ENCODE peak calls at places on chromosome 5, in six cellular contexts. One of them, this sample, is unnamed.

GRCh38 chr5:168042284-168043080 is 249.0 kb upstream of the WWC1 start:
- DNase-seq in astrocyte: peak; percentile 61
- DNase-seq in colonic mucosa: no peak
- DNase-seq in A549: no peak
- DNase-seq in spleen: no peak
- DNase-seq in IMR-90: no peak
- DNase-seq in this sample: no peak

GRCh38 chr5:54212331-54212730 is 98.0 kb downstream of the ARL15 start:
- DNase-seq in astrocyte: no peak
- DNase-seq in colonic mucosa: no peak
- DNase-seq in A549: no peak
- DNase-seq in spleen: no peak
- DNase-seq in IMR-90: no peak
- DNase-seq in this sample: no peak

GRCh38 chr5:116575635-116576042 is 1.0 kb upstream of the SEMA6A start:
- DNase-seq in astrocyte: no peak
- DNase-seq in colonic mucosa: peak; percentile 49
- DNase-seq in A549: no peak
- DNase-seq in spleen: peak; percentile 78
- DNase-seq in IMR-90: no peak
- DNase-seq in this sample: no peak

GRCh38 chr5:140737486-140737885 is 37.2 kb downstream of the ZMAT2 start:
- DNase-seq in astrocyte: no peak
- DNase-seq in colonic mucosa: no peak
- DNase-seq in A549: no peak
- DNase-seq in spleen: no peak
- DNase-seq in IMR-90: no peak
- DNase-seq in this sample: no peak

GRCh38 chr5:168468836-168469235 is 17.4 kb upstream of the RARS1 start:
- DNase-seq in astrocyte: peak; percentile 89
- DNase-seq in colonic mucosa: no peak
- DNase-seq in A549: no peak
- DNase-seq in spleen: no peak
- DNase-seq in IMR-90: peak; percentile 93
- DNase-seq in this sample: no peak

GRCh38 chr5:179439181-179439990 is 94.1 kb upstream of the ADAMTS2 start:
- DNase-seq in astrocyte: no peak
- DNase-seq in colonic mucosa: no peak
- DNase-seq in A549: no peak
- DNase-seq in spleen: no peak
- DNase-seq in IMR-90: no peak
- DNase-seq in this sample: no peak

GRCh38 chr5:96288845-96289185 is 144.2 kb downstream of the PCSK1 start:
- DNase-seq in astrocyte: no peak
- DNase-seq in colonic mucosa: no peak
- DNase-seq in A549: no peak
- DNase-seq in spleen: no peak
- DNase-seq in IMR-90: peak; percentile 80
- DNase-seq in this sample: no peak

GRCh38 chr5:138490648-138491283 is 25.5 kb downstream of the EGR1 start:
- DNase-seq in astrocyte: no peak
- DNase-seq in colonic mucosa: no peak
- DNase-seq in A549: no peak
- DNase-seq in spleen: no peak
- DNase-seq in IMR-90: no peak
- DNase-seq in this sample: no peak

GRCh38 chr5:141960018-141960417 is 2.0 kb upstream of the PCDH12 start:
- DNase-seq in astrocyte: no peak
- DNase-seq in colonic mucosa: no peak
- DNase-seq in A549: no peak
- DNase-seq in spleen: peak; percentile 84
- DNase-seq in IMR-90: no peak
- DNase-seq in this sample: no peak

GRCh38 chr5:147610798-147611197 is 100.9 kb upstream of the DPYSL3 start:
- DNase-seq in astrocyte: no peak
- DNase-seq in colonic mucosa: no peak
- DNase-seq in A549: no peak
- DNase-seq in spleen: no peak
- DNase-seq in IMR-90: no peak
- DNase-seq in this sample: no peak

GRCh38 chr5:79448336-79448735 is 65.6 kb downstream of the HOMER1 start:
- DNase-seq in astrocyte: peak; percentile 78
- DNase-seq in colonic mucosa: no peak
- DNase-seq in A549: no peak
- DNase-seq in spleen: no peak
- DNase-seq in IMR-90: peak; percentile 73
- DNase-seq in this sample: no peak

GRCh38 chr5:66442951-66443445 is 153.2 kb upstream of the MAST4 start:
- DNase-seq in astrocyte: peak; percentile 84
- DNase-seq in colonic mucosa: no peak
- DNase-seq in A549: no peak
- DNase-seq in spleen: no peak
- DNase-seq in IMR-90: no peak
- DNase-seq in this sample: no peak

GRCh38 chr5:53008751-53009150 is 19.6 kb downstream of the ITGA2 start:
- DNase-seq in astrocyte: no peak
- DNase-seq in colonic mucosa: no peak
- DNase-seq in A549: peak; percentile 25
- DNase-seq in spleen: no peak
- DNase-seq in IMR-90: peak; percentile 84
- DNase-seq in this sample: no peak

GRCh38 chr5:107858788-107859187 is 188.1 kb upstream of the EFNA5 start:
- DNase-seq in astrocyte: no peak
- DNase-seq in colonic mucosa: no peak
- DNase-seq in A549: no peak
- DNase-seq in spleen: no peak
- DNase-seq in IMR-90: no peak
- DNase-seq in this sample: no peak

GRCh38 chr5:142175461-142176142 is 67.0 kb downstream of the NDFIP1 start:
- DNase-seq in astrocyte: no peak
- DNase-seq in colonic mucosa: no peak
- DNase-seq in A549: no peak
- DNase-seq in spleen: peak; percentile 56
- DNase-seq in IMR-90: no peak
- DNase-seq in this sample: peak; percentile 48

GRCh38 chr5:156394642-156395393 is 67.9 kb downstream of the SGCD start:
- DNase-seq in astrocyte: no peak
- DNase-seq in colonic mucosa: no peak
- DNase-seq in A549: no peak
- DNase-seq in spleen: no peak
- DNase-seq in IMR-90: peak; percentile 33
- DNase-seq in this sample: no peak

GRCh38 chr5:96142786-96143434 is 181.3 kb upstream of the ELL2 start:
- DNase-seq in astrocyte: peak; percentile 39
- DNase-seq in colonic mucosa: no peak
- DNase-seq in A549: no peak
- DNase-seq in spleen: no peak
- DNase-seq in IMR-90: peak; percentile 69
- DNase-seq in this sample: no peak

GRCh38 chr5:31232273-31232888 is 38.9 kb downstream of the CDH6 start:
- DNase-seq in astrocyte: peak; percentile 44
- DNase-seq in colonic mucosa: peak; percentile 22
- DNase-seq in A549: peak; percentile 49
- DNase-seq in spleen: no peak
- DNase-seq in IMR-90: peak; percentile 74
- DNase-seq in this sample: no peak

GRCh38 chr5:161284445-161284844 is 262.1 kb downstream of the GABRB2 start:
- DNase-seq in astrocyte: no peak
- DNase-seq in colonic mucosa: no peak
- DNase-seq in A549: no peak
- DNase-seq in spleen: no peak
- DNase-seq in IMR-90: no peak
- DNase-seq in this sample: no peak
- H3K4me1 ChIP-seq in astrocyte: no peaks in the 10 kb centered on the region
- H3K4me1 ChIP-seq in colonic mucosa: no peaks in the 10 kb centered on the region
- H3K4me1 ChIP-seq in A549: no peaks in the 10 kb centered on the region
- H3K4me1 ChIP-seq in spleen: no peaks in the 10 kb centered on the region
- H3K4me1 ChIP-seq in IMR-90: no peaks in the 10 kb centered on the region
- H3K4me1 ChIP-seq in this sample: no peaks in the 10 kb centered on the region

DNA sequence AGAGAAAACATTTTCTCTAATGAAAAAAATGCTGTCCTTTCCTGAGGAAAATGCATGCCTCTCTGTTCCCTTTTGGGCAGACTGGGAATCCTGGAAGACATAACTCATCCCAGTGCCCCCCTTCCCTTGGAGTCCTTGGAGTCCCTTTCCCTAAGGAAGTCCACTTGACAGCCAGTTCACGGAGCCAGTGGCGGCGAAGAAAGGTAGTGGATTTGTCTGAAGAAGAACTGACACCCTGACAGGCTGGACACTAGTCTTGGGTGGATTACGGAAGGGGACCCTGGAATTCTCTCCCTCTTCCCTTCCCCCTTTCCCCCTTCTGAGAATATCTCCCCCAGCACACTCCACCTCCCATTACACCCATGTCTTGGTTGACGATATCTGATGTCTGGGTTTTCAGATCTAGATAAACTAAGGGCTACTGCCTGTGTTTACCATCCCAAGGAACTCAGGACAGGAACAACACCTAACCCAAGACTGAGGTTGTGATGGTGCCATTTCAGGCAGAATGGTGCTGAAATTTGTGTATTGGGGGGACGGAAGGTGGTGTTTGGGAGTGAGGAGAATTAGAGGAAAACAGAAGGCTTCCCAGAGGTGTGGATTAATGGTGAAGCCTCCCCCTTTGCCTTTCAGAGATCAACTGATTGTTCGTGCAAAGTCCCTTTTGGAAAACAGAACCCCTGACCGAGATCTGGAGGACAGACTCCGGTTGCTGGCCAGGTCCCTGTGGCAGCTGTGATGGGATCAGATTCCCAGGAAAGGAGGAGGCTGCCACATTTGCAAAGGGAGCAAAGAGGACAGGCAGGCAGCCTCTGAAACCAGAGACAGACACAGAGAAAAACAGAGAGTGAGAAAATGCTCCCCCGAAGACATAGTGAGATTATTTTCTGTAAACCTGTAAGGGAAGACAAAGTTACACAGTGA is 704 bp downstream of the SPARC start:
- DNase-seq in astrocyte: no peak
- DNase-seq in colonic mucosa: no peak
- DNase-seq in A549: no peak
- DNase-seq in spleen: no peak
- DNase-seq in IMR-90: no peak
- DNase-seq in this sample: no peak
- H3K4me3 ChIP-seq in astrocyte: peak overlapping the region; percentile 99
- H3K4me3 ChIP-seq in colonic mucosa: peak overlapping the region; percentile 35
- H3K4me3 ChIP-seq in A549: no peak overlapping the region
- H3K4me3 ChIP-seq in spleen: peak overlapping the region; percentile 47
- H3K4me3 ChIP-seq in IMR-90: peak overlapping the region; percentile 84
- H3K4me3 ChIP-seq in this sample: peak overlapping the region; percentile 68

DNA sequence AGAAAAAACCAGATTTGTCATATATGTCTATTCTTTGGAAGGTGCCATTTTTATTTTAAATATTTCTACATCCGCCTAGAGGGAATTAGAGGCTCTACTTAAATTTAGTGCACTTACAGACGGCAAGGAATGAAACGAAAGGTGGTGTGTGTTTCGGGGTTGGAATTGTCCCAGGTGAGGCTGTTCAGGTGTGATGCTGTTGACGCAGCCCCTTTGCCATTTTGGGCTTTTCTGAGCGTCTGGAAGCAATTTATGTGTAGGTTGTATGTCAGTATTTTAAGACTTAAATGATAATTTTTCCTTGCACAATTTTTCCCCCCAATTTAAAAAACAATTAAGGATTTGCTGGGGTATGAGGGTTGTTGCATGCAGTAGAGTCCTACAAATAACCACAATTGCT is 2.0 kb downstream of the TENT4A start:
- DNase-seq in astrocyte: no peak
- DNase-seq in colonic mucosa: peak; percentile 16
- DNase-seq in A549: no peak
- DNase-seq in spleen: no peak
- DNase-seq in IMR-90: no peak
- DNase-seq in this sample: no peak
- H3K4me1 ChIP-seq in astrocyte: peaks cover 13% of the 10 kb centered on the region
- H3K4me1 ChIP-seq in colonic mucosa: peaks cover 9% of the 10 kb centered on the region
- H3K4me1 ChIP-seq in A549: peaks cover 25% of the 10 kb centered on the region
- H3K4me1 ChIP-seq in spleen: peaks cover 63% of the 10 kb centered on the region
- H3K4me1 ChIP-seq in IMR-90: peaks cover 27% of the 10 kb centered on the region
- H3K4me1 ChIP-seq in this sample: peaks cover 64% of the 10 kb centered on the region

GRCh38 chr5:158700997-158701391 is 398.7 kb downstream of the EBF1 start:
- DNase-seq in astrocyte: no peak
- DNase-seq in colonic mucosa: no peak
- DNase-seq in A549: no peak
- DNase-seq in spleen: no peak
- DNase-seq in IMR-90: no peak
- DNase-seq in this sample: no peak
- H3K4me3 ChIP-seq in astrocyte: no peak overlapping the region
- H3K4me3 ChIP-seq in colonic mucosa: no peak overlapping the region
- H3K4me3 ChIP-seq in A549: no peak overlapping the region
- H3K4me3 ChIP-seq in spleen: no peak overlapping the region
- H3K4me3 ChIP-seq in IMR-90: no peak overlapping the region
- H3K4me3 ChIP-seq in this sample: no peak overlapping the region

This sample was measured in right atrium auricular region.